ENCODE peak calls at places on chromosome 12, in six cellular contexts. H, A, J, E, I and V are unnamed samples.

GRCh38 chr12:113118142-113118541 is 17.4 kb downstream of the RASAL1 start:
- DNase-seq in H (no peak), A (no peak), J (no peak), E (no peak), I (no peak), V (no peak)

GRCh38 chr12:101782544-101782855 is 43.2 kb upstream of the SYCP3 start:
- DNase-seq in H (peak; percentile 69), A (no peak), J (no peak), E (no peak), I (no peak), V (no peak)

GRCh38 chr12:727321-727720 is 25.1 kb upstream of the WNK1 start:
- DNase-seq in H (peak; percentile 15), A (no peak), J (no peak), E (no peak), I (peak; percentile 34), V (no peak)

GRCh38 chr12:26790645-26790994 is 42.4 kb downstream of the ITPR2 start:
- DNase-seq in H (no peak), A (no peak), J (no peak), E (no peak), I (no peak), V (no peak)

GRCh38 chr12:100942984-100943749 is 148.6 kb downstream of the ANO4 start:
- DNase-seq in H (peak; percentile 50), A (no peak), J (no peak), E (no peak), I (no peak), V (no peak)

GRCh38 chr12:69027411-69027811 is 94.4 kb upstream of the CPM start:
- DNase-seq in H (peak; percentile 46), A (no peak), J (no peak), E (no peak), I (no peak), V (no peak)

GRCh38 chr12:109346920-109347319 is 780 bp upstream of the MYO1H start:
- DNase-seq in H (no peak), A (no peak), J (no peak), E (peak; percentile 32), I (no peak), V (no peak)

GRCh38 chr12:119727600-119728436 is 59.9 kb downstream of the PRKAB1 start:
- DNase-seq in H (no peak), A (no peak), J (no peak), E (no peak), I (no peak), V (no peak)

GRCh38 chr12:113555226-113555625 is 83.6 kb upstream of the LHX5 start:
- DNase-seq in H (peak; percentile 8), A (no peak), J (no peak), E (no peak), I (no peak), V (no peak)

GRCh38 chr12:13008741-13009380 is 8.8 kb upstream of the HEBP1 start:
- DNase-seq in H (peak; percentile 70), A (no peak), J (no peak), E (no peak), I (no peak), V (no peak)

GRCh38 chr12:19369691-19370148 is 69.6 kb upstream of the AEBP2 start:
- DNase-seq in H (peak; percentile 84), A (no peak), J (no peak), E (no peak), I (no peak), V (no peak)

GRCh38 chr12:57845478-57846284 is 848 bp downstream of the CTDSP2 start:
- DNase-seq in H (no peak), A (peak; percentile 92), J (peak; percentile 81), E (peak; percentile 63), I (peak; percentile 84), V (peak; percentile 71)

GRCh38 chr12:53506450-53506785 is 866 bp downstream of the NPFF start:
- DNase-seq in H (no peak), A (no peak), J (no peak), E (no peak), I (no peak), V (no peak)

GRCh38 chr12:53506881-53507719 is at the start of gene NPFF:
- DNase-seq in H (no peak), A (no peak), J (no peak), E (no peak), I (no peak), V (no peak)

GRCh38 chr12:53505555-53506449 is 1.5 kb downstream of the NPFF start:
- DNase-seq in H (no peak), A (no peak), J (no peak), E (no peak), I (peak; percentile 49), V (no peak)

GRCh38 chr12:53510181-53510812 is 3.0 kb upstream of the NPFF start:
- DNase-seq in H (no peak), A (no peak), J (no peak), E (no peak), I (no peak), V (no peak)

GRCh38 chr12:53508534-53509199 is 1.4 kb upstream of the NPFF start:
- DNase-seq in H (peak; percentile 67), A (peak; percentile 87), J (peak; percentile 88), E (peak; percentile 77), I (peak; percentile 92), V (peak; percentile 84)
- TF ChIP-seq CTCF in H (peak; percentile 94), A (peak; percentile 86), J (peak; percentile 81), E (peak; percentile 91), I (peak; percentile 81), V (peak; percentile 94)

DNA sequence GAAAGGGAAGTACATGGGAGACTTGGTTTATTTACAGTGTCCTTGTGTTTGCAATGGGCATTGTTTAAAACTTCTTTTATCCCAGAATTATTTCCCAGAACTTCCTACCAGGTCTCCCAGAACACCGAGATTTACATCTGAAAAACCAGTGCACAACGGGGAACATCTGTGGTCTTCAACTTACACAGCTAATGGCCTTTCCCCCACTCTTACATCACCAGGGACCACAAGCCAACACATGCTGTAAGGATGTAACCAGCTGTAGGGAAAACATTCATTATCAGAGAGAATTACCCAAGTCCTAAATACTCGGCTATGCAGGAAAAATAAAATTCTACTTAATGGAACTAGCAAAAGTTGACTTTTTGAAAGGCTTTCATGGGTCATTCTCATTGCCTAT is 267.6 kb downstream of the DUSP6 start:
- DNase-seq in H (peak; percentile 80), A (no peak), J (peak; percentile 27), E (no peak), I (no peak), V (no peak)
- TF ChIP-seq POLR2A in H (no peak), A (no peak), J (no peak), E (no peak), I (no peak), V (no peak)

DNA sequence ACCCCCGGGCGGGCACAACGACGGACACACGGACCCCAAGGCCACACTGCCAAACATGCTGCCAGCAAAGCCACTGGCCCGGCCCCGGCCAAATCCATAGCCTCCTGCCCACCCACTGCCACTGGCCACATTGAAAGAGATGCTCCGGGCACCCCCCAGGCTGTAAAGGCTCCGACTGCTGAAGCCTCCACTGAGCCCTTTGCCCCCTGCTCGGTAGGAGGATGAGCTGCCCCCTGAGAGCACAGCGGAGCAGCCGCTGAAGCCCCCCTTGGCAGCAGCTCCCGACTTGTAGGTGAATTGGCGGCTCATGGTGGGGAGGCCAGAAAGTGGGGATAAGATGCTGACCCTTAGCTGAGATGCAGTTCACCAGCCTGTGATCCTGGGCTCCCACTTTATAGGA is at the start of gene KRT73:
- DNase-seq in H (no peak), A (no peak), J (no peak), E (no peak), I (no peak), V (no peak)
- H3K4me3 ChIP-seq in H (no peak within 1 kb of the TSS), A (no peak within 1 kb of the TSS), J (no peak within 1 kb of the TSS), E (no peak within 1 kb of the TSS), I (no peak within 1 kb of the TSS), V (no peak within 1 kb of the TSS)

GRCh38 chr12:14394317-14395058 is 29.0 kb downstream of the ATF7IP start:
- DNase-seq in H (peak; percentile 84), A (peak; percentile 73), J (no peak), E (peak; percentile 83), I (peak; percentile 34), V (peak; percentile 26)
- TF ChIP-seq CTCF in H (peak; percentile 11), A (peak; percentile 22), J (no peak), E (no peak), I (peak; percentile 6), V (peak; percentile 29)

DNA sequence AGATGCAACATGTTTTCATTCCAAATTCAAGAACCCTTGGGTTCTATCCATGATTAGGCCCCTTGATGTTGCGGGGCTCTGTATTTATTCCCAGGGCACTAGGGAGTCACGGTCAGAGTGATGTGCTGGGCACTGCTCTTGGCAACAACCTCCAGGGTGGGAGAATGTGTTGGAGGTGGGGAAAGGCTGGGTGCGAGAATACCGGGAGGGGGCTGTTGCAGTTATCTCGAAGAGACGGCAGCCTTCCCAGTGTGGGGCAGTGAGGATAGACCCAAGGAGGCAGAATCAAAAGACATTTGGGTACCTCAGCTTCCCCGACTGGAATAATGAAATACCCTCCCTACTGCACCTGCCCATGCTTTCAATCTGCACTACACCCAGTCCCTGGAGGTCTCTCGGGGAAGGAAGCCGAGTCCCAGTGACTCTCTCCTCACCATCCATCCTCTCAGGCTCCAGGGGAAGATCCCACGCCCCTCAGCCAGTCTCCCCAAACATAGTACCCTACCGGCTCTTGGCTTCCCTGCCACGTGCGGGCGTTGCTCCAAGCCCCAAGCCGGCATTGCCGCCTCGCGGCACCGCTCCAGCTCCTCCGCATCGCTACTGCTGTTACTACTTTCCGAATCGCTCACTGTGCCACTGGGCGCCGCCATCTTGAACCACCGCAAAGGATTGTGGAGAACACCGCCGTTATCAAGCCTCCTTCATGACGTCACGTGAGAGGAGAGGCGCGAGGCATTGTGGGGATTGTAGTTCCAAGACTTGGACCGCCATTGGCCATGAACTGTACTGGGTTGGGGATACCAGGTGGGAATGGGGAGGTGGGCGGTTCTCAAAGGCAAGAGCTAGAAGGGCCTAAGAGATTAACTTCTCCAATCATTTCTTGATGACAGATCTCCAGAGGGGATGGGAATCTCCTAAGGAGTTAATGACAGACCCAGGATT is at the start of gene C12orf43:
- DNase-seq in H (peak; percentile 87), A (peak; percentile 93), J (peak; percentile 93), E (peak; percentile 92), I (peak; percentile 96), V (peak; percentile 93)
- TF ChIP-seq POLR2A in H (peak; percentile 65), A (peak; percentile 75), J (peak; percentile 42), E (peak; percentile 76), I (no peak), V (no peak)

DNA sequence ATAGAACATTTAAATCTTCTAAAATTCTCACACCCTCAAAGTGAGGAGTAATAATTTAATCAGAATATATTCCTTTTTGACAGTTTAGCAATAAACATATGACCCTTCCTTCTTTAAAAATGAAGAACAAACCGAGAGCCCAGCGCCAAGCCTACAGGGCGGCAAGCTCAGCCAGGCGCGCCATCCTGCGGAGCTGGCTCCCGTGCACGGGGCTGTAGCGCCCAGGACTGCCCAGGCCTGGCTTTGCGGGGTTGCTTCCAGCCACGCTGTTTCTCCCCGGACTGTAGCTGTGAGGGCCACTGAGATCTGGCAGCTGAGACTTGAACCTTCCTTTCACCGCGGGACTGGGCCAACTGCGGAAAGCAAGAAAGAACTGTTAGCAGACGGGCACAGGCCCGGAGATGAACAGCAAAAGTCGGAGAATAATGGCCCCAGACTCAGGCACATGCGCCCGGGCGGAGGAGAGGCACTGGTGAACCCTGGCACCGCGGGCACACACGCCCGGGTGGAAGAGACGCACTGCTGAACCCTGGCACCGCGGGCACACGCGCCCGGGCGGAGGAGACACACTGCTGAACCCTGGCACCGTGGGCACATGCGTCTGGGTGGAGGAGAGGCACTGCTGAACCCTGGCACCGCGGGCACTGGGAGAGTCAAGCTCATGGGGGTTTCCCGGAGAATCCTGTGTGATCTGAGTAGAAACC is 16.6 kb downstream of the PGAM5 start:
- DNase-seq in H (no peak), A (no peak), J (no peak), E (no peak), I (no peak), V (no peak)
- H3K4me3 ChIP-seq in H (no peak overlapping the region), A (no peak overlapping the region), J (no peak overlapping the region), E (no peak overlapping the region), I (no peak overlapping the region), V (no peak overlapping the region)